ENCODE peak calls at places on chromosomes 3 and 15, in seven cellular contexts. One of them, this sample, is unnamed.

GRCh38 chr3:100089802-100090668 is 24.3 kb downstream of the FILIP1L start:
- DNase-seq in NCI-H1417: no peak
- DNase-seq in RWPE1: peak; percentile 25
- DNase-seq in Ammon's horn: no peak
- DNase-seq in SHP77: no peak
- DNase-seq in effector CD4-positive, alpha-beta T cell: no peak
- DNase-seq in Daoy: peak; percentile 58
- DNase-seq in this sample: no peak

GRCh38 chr15:74873756-74874424 is 725 bp upstream of the SCAMP2 start:
- DNase-seq in NCI-H1417: peak; percentile 77
- DNase-seq in RWPE1: no peak
- DNase-seq in Ammon's horn: peak; percentile 43
- DNase-seq in SHP77: peak; percentile 24
- DNase-seq in effector CD4-positive, alpha-beta T cell: no peak
- DNase-seq in Daoy: peak; percentile 20
- DNase-seq in this sample: no peak

GRCh38 chr3:113183748-113184661 is 27.4 kb upstream of the BOC start:
- DNase-seq in NCI-H1417: no peak
- DNase-seq in RWPE1: no peak
- DNase-seq in Ammon's horn: no peak
- DNase-seq in SHP77: no peak
- DNase-seq in effector CD4-positive, alpha-beta T cell: no peak
- DNase-seq in Daoy: peak; percentile 59
- DNase-seq in this sample: no peak

GRCh38 chr3:32825601-32826375 is 8.0 kb downstream of the TRIM71 start:
- DNase-seq in NCI-H1417: no peak
- DNase-seq in RWPE1: no peak
- DNase-seq in Ammon's horn: no peak
- DNase-seq in SHP77: no peak
- DNase-seq in effector CD4-positive, alpha-beta T cell: no peak
- DNase-seq in Daoy: no peak
- DNase-seq in this sample: no peak

GRCh38 chr15:101439285-101439919 is 50.1 kb downstream of the PCSK6 start:
- DNase-seq in NCI-H1417: no peak
- DNase-seq in RWPE1: no peak
- DNase-seq in Ammon's horn: no peak
- DNase-seq in SHP77: no peak
- DNase-seq in effector CD4-positive, alpha-beta T cell: no peak
- DNase-seq in Daoy: peak; percentile 16
- DNase-seq in this sample: no peak

GRCh38 chr3:45571969-45572368 is 22.6 kb upstream of the LIMD1 start:
- DNase-seq in NCI-H1417: no peak
- DNase-seq in RWPE1: no peak
- DNase-seq in Ammon's horn: no peak
- DNase-seq in SHP77: no peak
- DNase-seq in effector CD4-positive, alpha-beta T cell: no peak
- DNase-seq in Daoy: no peak
- DNase-seq in this sample: no peak

GRCh38 chr3:155497930-155498647 is 204.6 kb upstream of the STRIT1 start:
- DNase-seq in NCI-H1417: no peak
- DNase-seq in RWPE1: peak; percentile 33
- DNase-seq in Ammon's horn: no peak
- DNase-seq in SHP77: no peak
- DNase-seq in effector CD4-positive, alpha-beta T cell: no peak
- DNase-seq in Daoy: peak; percentile 23
- DNase-seq in this sample: no peak

GRCh38 chr3:184016820-184017671 is 638 bp downstream of the ABCC5 start:
- DNase-seq in NCI-H1417: peak; percentile 86
- DNase-seq in RWPE1: peak; percentile 71
- DNase-seq in Ammon's horn: peak; percentile 71
- DNase-seq in SHP77: peak; percentile 45
- DNase-seq in effector CD4-positive, alpha-beta T cell: peak; percentile 9
- DNase-seq in Daoy: peak; percentile 77
- DNase-seq in this sample: peak; percentile 41

This sample was measured in T-helper 9 cell.